ENCODE peak calls at places on chromosomes 1 and 21, in four cellular contexts. R, A, W and D are unnamed samples.

GRCh38 chr21:45997495-45998275 is 16.1 kb downstream of the COL6A1 start:
- DNase-seq in A (no peak), R (peak), W (no peak), D (no peak)

GRCh38 chr1:99674665-99675064 is 28.8 kb downstream of the PALMD start:
- DNase-seq in R (no peak), W (no peak), A (peak), D (no peak)

GRCh38 chr1:197356723-197357533 is 88.9 kb downstream of the CRB1 start:
- DNase-seq in R (peak), W (no peak), A (peak), D (peak)

GRCh38 chr1:37703061-37703460 is 10.7 kb downstream of the CDCA8 start:
- DNase-seq in A (no peak), W (no peak), R (no peak), D (no peak)

GRCh38 chr21:34498623-34499022 is 13.4 kb downstream of the KCNE1 start:
- DNase-seq in R (no peak), W (no peak), A (peak), D (no peak)

GRCh38 chr1:84156210-84156621 is 12.1 kb downstream of the PRKACB start:
- DNase-seq in R (no peak), W (peak), A (peak), D (peak)

GRCh38 chr21:35922618-35923017 is 137.7 kb downstream of the SETD4 start:
- DNase-seq in W (no peak), A (peak), R (no peak), D (no peak)

GRCh38 chr1:2807036-2807435 is 5.5 kb upstream of the TTC34 start:
- DNase-seq in R (no peak), W (no peak), A (no peak), D (no peak)

GRCh38 chr1:57474097-57474750 is 50.4 kb upstream of the DAB1 start:
- DNase-seq in W (no peak), A (peak), R (no peak), D (no peak)

GRCh38 chr1:15153842-15154479 is 414 bp downstream of the TMEM51 start:
- DNase-seq in A (peak), W (no peak), R (peak), D (no peak)

GRCh38 chr21:31900121-31900895 is 27.5 kb downstream of the HUNK start:
- DNase-seq in A (no peak), R (no peak), W (no peak), D (no peak)

GRCh38 chr1:205546541-205546940 is 42.1 kb downstream of the CDK18 start:
- DNase-seq in W (no peak), A (no peak), R (no peak), D (no peak)

GRCh38 chr1:54904476-54905048 is 17.6 kb upstream of the DHCR24 start:
- DNase-seq in R (no peak), A (peak), W (peak), D (peak)

GRCh38 chr1:210445931-210446330 is 117.2 kb downstream of the HHAT start:
- DNase-seq in A (no peak), W (no peak), R (no peak), D (no peak)

GRCh38 chr1:210695041-210695440 is 366.3 kb downstream of the HHAT start:
- DNase-seq in A (peak), W (no peak), R (no peak), D (no peak)

GRCh38 chr1:102336602-102337001 is 339.9 kb upstream of the OLFM3 start:
- DNase-seq in A (no peak), R (no peak), W (no peak), D (no peak)

GRCh38 chr1:198096390-198096789 is 60.4 kb upstream of the NEK7 start:
- DNase-seq in A (peak), W (no peak), R (no peak), D (no peak)

GRCh38 chr1:11072216-11072917 is 12.5 kb upstream of the SRM start:
- DNase-seq in R (no peak), W (no peak), A (no peak), D (no peak)

GRCh38 chr1:165612062-165612461 is 19.0 kb upstream of the MGST3 start:
- DNase-seq in W (no peak), R (no peak), A (no peak), D (no peak)

GRCh38 chr1:93111065-93111464 is 32.0 kb downstream of the MTF2 start:
- DNase-seq in A (no peak), W (no peak), R (no peak), D (no peak)

GRCh38 chr1:53134042-53134485 is 8.4 kb downstream of the SLC1A7 start:
- DNase-seq in W (no peak), A (no peak), R (no peak), D (no peak)

GRCh38 chr1:67760030-67760821 is 73.0 kb downstream of the GNG12 start:
- DNase-seq in W (no peak), R (peak), A (peak), D (no peak)

GRCh38 chr1:165114022-165114888 is 242.3 kb downstream of the LMX1A start:
- DNase-seq in R (peak), A (peak), W (no peak), D (no peak)

GRCh38 chr1:42157667-42158066 is 4.5 kb downstream of the GUCA2B start:
- DNase-seq in W (no peak), A (no peak), R (no peak), D (no peak)

GRCh38 chr1:61887921-61888564 is 145.8 kb downstream of the PATJ start:
- DNase-seq in W (no peak), R (peak), A (no peak), D (no peak)

GRCh38 chr1:110902820-110903463 is 30.0 kb downstream of the CD53 start:
- DNase-seq in W (no peak), A (no peak), R (no peak), D (no peak)

GRCh38 chr1:1759456-1760344 is 18.6 kb downstream of the NADK start:
- DNase-seq in R (peak), W (no peak), A (no peak), D (no peak)

GRCh38 chr1:147080671-147081394 is 91.4 kb downstream of the PRKAB2 start:
- DNase-seq in W (no peak), A (no peak), R (no peak), D (no peak)

GRCh38 chr1:245969274-245969673 is 537.8 kb downstream of the SMYD3 start:
- DNase-seq in A (peak), R (no peak), W (peak), D (peak)

GRCh38 chr1:18101508-18101907 is 6.1 kb upstream of the IGSF21 start:
- DNase-seq in R (no peak), W (no peak), A (no peak), D (no peak)

GRCh38 chr1:81453971-81454370 is 346.8 kb upstream of the ADGRL2 start:
- DNase-seq in A (no peak), R (no peak), W (no peak), D (no peak)

GRCh38 chr1:77781683-77782082 is 2.2 kb downstream of the MIGA1 start:
- DNase-seq in R (no peak), W (no peak), A (no peak), D (no peak)

GRCh38 chr21:30257773-30258172 is 25.0 kb downstream of the KRTAP24-1 start:
- DNase-seq in A (no peak), R (no peak), W (no peak), D (no peak)

GRCh38 chr1:6098303-6099215 is 52.9 kb downstream of the KCNAB2 start:
- DNase-seq in R (no peak), A (no peak), W (peak), D (peak)

GRCh38 chr1:203636306-203636705 is 9.7 kb downstream of the ATP2B4 start:
- DNase-seq in A (peak), R (no peak), W (no peak), D (no peak)

GRCh38 chr1:58755468-58755872 is 28.4 kb downstream of the JUN start:
- DNase-seq in R (peak), A (peak), W (peak), D (peak)

GRCh38 chr1:64598100-64598571 is 128.2 kb downstream of the CACHD1 start:
- DNase-seq in A (peak), W (peak), R (no peak), D (peak)

GRCh38 chr1:102858695-102859094 is 249.6 kb downstream of the COL11A1 start:
- DNase-seq in A (peak), R (no peak), W (peak), D (no peak)

GRCh38 chr21:38159355-38159754 is 97.4 kb upstream of the KCNJ15 start:
- DNase-seq in R (peak), W (peak), A (peak), D (peak)

GRCh38 chr1:243396424-243396823 is 140.6 kb downstream of the SDCCAG8 start:
- DNase-seq in R (no peak), W (no peak), A (no peak), D (no peak)

GRCh38 chr1:243396876-243397275 is 141.0 kb downstream of the SDCCAG8 start:
- DNase-seq in A (no peak), R (no peak), W (no peak), D (no peak)

GRCh38 chr1:243397613-243398321 is 141.9 kb downstream of the SDCCAG8 start:
- DNase-seq in W (no peak), A (no peak), R (no peak), D (no peak)

GRCh38 chr1:243393093-243393492 is 137.3 kb downstream of the SDCCAG8 start:
- DNase-seq in W (no peak), R (no peak), A (no peak), D (no peak)

GRCh38 chr1:243394610-243395490 is 139.0 kb downstream of the SDCCAG8 start:
- DNase-seq in A (no peak), W (no peak), R (no peak), D (no peak)
- TF ChIP-seq CTCF in A (no peak), W (no peak), R (no peak), D (no peak)

GRCh38 chr1:91621360-91621759 is 120.7 kb downstream of the CDC7 start:
- DNase-seq in R (no peak), A (no peak), W (no peak), D (no peak)

GRCh38 chr1:91621907-91622306 is 121.3 kb downstream of the CDC7 start:
- DNase-seq in W (no peak), A (no peak), R (no peak), D (no peak)

GRCh38 chr1:91613594-91613993 is 112.9 kb downstream of the CDC7 start:
- DNase-seq in A (peak), R (no peak), W (no peak), D (no peak)

GRCh38 chr1:91619881-91620280 is 119.2 kb downstream of the CDC7 start:
- DNase-seq in W (no peak), R (no peak), A (no peak), D (no peak)

GRCh38 chr1:91617242-91617837 is 116.7 kb downstream of the CDC7 start:
- DNase-seq in W (no peak), R (no peak), A (no peak), D (no peak)
- TF ChIP-seq CTCF in W (no peak), R (peak), A (no peak), D (no peak)

DNA sequence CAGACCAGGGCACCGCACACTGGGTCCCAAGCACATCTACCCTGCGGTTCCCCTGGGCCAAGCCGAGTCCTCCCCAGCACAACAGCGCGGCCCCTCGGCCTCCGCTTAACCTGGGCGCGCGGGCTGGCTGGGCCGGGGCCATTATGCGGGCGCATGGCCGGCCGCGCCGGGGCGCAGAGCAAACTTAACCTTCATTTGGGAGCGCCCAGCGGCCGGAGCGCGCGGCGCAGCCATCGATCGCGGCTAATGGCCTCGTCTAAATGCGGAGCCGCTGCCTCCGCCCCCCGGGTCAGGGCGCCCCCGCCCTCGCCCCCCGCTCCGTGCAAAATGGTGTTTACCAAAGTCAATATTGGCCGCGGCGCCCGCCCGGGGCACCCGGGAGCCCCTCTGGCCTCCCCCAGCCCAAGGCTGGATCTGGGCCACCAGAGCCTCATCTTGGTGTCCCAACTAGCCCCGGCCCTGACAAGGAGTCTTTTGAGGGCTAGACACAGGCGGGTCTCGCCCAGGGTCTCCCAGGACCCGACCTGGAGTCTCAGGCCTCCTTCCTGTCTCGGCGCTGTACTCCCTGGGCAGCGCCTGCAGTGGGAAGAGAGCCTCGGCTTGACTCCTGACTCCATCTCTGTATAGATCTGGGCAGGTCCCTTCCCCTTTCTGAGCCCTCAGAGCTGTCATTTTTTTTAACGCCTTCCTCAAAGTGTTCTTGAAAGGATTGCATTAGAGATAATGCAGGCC is 272.0 kb downstream of the TRABD2B start:
- DNase-seq in R (no peak), W (no peak), A (no peak), D (no peak)
- TF ChIP-seq CTCF in R (no peak), W (no peak), A (no peak), D (no peak)

GRCh38 chr1:31397360-31398095 is 15.5 kb upstream of the SERINC2 start:
- DNase-seq in A (peak), R (no peak), W (no peak), D (no peak)

GRCh38 chr1:31394628-31395193 is 18.3 kb upstream of the SERINC2 start:
- DNase-seq in A (peak), R (peak), W (no peak), D (no peak)

GRCh38 chr1:31398246-31398645 is 14.8 kb upstream of the SERINC2 start:
- DNase-seq in R (no peak), W (no peak), A (no peak), D (no peak)

GRCh38 chr1:31393463-31393862 is 19.6 kb upstream of the SERINC2 start:
- DNase-seq in W (no peak), A (no peak), R (no peak), D (no peak)

DNA sequence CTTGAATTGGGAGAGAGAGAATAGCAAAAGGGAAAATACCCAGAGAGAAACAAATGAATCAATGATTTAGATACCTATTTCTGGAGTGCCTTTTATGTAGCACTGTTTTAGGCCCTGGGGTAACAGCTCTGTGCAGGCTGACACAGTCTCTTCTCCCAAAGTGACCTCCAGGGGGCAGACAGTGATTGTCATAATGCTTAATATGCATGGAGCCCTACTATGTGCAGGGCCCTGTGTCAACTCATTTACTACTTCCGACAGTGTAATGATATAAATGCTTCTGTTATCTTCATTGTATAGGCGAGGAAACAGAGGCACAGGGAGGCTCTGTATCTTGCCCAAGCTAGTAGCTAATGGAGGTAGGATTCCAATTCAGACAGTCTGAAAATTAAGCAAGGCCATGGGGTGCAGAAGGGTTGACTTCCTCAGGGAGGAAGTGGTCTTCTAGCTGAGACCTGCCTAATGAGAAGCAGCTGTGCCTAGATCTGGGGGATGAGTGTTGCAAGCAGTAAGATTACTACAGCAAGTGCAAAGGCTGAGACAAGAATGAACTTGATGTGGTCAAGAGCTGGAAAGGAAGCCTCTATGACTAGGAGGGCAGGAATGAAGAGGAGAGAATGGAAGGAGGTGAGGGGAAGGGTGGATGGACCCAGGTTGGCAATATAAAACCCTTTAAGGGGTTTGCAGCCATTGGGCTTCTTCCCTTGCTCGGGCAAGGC is 16.2 kb upstream of the SERINC2 start:
- DNase-seq in W (peak), A (peak), R (no peak), D (peak)
- TF ChIP-seq CTCF in W (peak), A (peak), R (peak), D (peak)

GRCh38 chr1:238710697-238711096 is 675.7 kb upstream of the CHRM3 start:
- DNase-seq in A (peak), R (no peak), W (no peak), D (no peak)
- TF ChIP-seq CTCF in A (peak), R (no peak), W (no peak), D (no peak)

DNA sequence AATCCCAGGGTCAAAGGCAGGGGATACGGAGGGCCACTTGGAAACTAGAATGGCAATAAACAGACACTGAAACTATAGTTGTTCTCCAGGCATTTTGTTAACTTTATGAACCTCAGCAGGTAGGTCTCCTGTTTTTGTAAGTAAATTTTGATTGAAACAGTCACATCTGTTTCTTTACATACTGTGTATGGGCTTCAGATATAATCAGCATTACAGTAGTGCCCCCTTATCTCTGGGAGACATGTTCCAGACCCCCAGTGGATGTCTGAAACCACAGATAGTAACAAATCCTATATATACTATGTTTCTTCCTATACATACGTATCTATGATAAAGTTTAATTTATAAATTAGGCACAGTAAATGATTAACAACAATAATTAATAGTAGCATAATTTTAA is 11.5 kb downstream of the STIL start:
- DNase-seq in A (no peak), W (no peak), R (no peak), D (no peak)
- TF ChIP-seq CTCF in A (no peak), W (no peak), R (no peak), D (no peak)

DNA sequence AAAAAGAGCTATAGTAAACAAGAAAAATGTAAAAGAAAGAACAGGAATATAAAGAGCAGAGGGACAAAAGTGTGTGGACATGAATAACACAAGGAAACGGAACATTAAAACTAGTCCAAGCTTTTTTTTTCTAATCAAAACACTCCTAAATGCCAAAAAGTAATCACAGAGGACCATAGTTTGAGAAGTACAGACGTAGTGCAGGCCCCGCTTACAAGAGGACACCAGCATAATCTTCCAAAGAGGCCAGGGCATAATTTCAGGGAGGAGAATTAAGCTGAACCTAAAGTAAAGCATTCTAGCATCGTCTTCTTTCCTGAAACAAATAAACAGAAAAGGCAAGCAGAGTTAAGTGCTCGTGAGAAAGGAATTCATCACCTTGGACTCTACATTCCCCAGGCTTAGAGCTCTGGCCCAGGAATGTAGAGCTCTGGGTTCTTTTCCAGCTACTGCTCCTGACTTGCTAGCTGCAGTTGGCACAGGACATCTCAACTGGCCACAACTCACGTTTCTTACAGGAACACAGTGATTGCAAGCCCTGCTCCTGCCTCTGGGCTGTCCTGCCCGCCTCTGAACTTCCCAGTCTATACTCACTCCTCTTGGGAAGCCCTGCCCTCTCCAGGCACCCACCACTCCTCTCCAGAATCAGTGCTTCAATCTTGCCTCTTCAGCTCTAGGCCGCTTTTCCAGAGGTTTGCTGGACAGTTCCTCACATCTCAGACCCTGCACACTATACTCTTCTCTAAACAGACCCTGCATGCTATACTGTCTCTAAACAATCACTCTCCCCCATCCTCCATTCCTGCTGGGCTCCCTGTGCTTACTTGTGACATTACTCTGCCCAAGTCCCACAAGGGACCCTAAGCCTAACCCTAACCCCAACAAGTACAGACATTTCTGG is 9.8 kb downstream of the RGS8 start:
- DNase-seq in W (no peak), A (no peak), R (no peak), D (no peak)
- TF ChIP-seq CTCF in W (no peak), A (no peak), R (no peak), D (no peak)